ENCODE peak calls at places on chromosome 1, in four cellular contexts. M is H1, K is HepG2, B is GM12878. U is an unnamed sample.

GRCh38 chr1:86848654-86849053 is 65.3 kb downstream of the SELENOF start:
- DNase-seq in M (no peak), K (no peak), B (no peak), U (no peak)

GRCh38 chr1:8147922-8148321 is 121.8 kb upstream of the ERRFI1 start:
- DNase-seq in M (no peak), K (no peak), B (no peak), U (no peak)

GRCh38 chr1:54045487-54045886 is 7.5 kb downstream of the TMEM59 start:
- DNase-seq in M (no peak), K (no peak), B (no peak), U (no peak)

GRCh38 chr1:204469304-204469703 is 25.3 kb downstream of the PIK3C2B start:
- DNase-seq in M (no peak), K (no peak), B (no peak), U (no peak)

GRCh38 chr1:64891440-64891815 is 74.9 kb downstream of the JAK1 start:
- DNase-seq in M (no peak), K (no peak), B (no peak), U (no peak)

GRCh38 chr1:87959236-87959635 is 630.6 kb downstream of the LMO4 start:
- DNase-seq in M (no peak), K (no peak), B (no peak), U (no peak)

GRCh38 chr1:109926662-109927300 is 16.1 kb downstream of the CSF1 start:
- DNase-seq in M (no peak), K (no peak), B (no peak), U (no peak)

GRCh38 chr1:217562229-217562878 is 68.5 kb downstream of the GPATCH2 start:
- DNase-seq in M (no peak), K (peak; percentile 11), B (no peak), U (no peak)

GRCh38 chr1:240555524-240555923 is 56.4 kb downstream of the GREM2 start:
- DNase-seq in M (no peak), K (no peak), B (no peak), U (no peak)

GRCh38 chr1:84090447-84091244 is 53.4 kb upstream of the PRKACB start:
- DNase-seq in M (no peak), K (no peak), B (no peak), U (no peak)

GRCh38 chr1:44316231-44316759 is 38.8 kb downstream of the ERI3 start:
- DNase-seq in M (no peak), K (no peak), B (peak; percentile 25), U (no peak)

GRCh38 chr1:85612704-85613361 is 32.3 kb downstream of the CCN1 start:
- DNase-seq in M (no peak), K (peak; percentile 85), B (no peak), U (no peak)

GRCh38 chr1:44297695-44298400 is 57.2 kb downstream of the ERI3 start:
- DNase-seq in M (no peak), K (peak; percentile 75), B (no peak), U (no peak)

GRCh38 chr1:40662864-40663263 is 2.6 kb downstream of the RIMS3 start:
- DNase-seq in M (no peak), K (no peak), B (no peak), U (no peak)

GRCh38 chr1:156705918-156706646 is 699 bp upstream of the CRABP2 start:
- DNase-seq in M (peak; percentile 86), K (peak; percentile 23), B (no peak), U (peak; percentile 93)

GRCh38 chr1:55696181-55696580 is 481.0 kb upstream of the USP24 start:
- DNase-seq in M (no peak), K (no peak), B (no peak), U (no peak)

GRCh38 chr1:15325375-15326085 is 78.5 kb downstream of the FHAD1 start:
- DNase-seq in M (no peak), K (no peak), B (no peak), U (no peak)

GRCh38 chr1:26358411-26359384 is 4.8 kb upstream of the CRYBG2 start:
- DNase-seq in M (no peak), K (peak; percentile 90), B (no peak), U (no peak)

GRCh38 chr1:23909412-23909811 is 3.8 kb downstream of the CNR2 start:
- DNase-seq in M (no peak), K (no peak), B (peak; percentile 63), U (no peak)

GRCh38 chr1:52552236-52552504 is 722 bp downstream of the TUT4 start:
- DNase-seq in M (no peak), K (peak; percentile 60), B (no peak), U (no peak)

GRCh38 chr1:216193839-216194443 is 229.3 kb downstream of the USH2A start:
- DNase-seq in M (no peak), K (no peak), B (no peak), U (no peak)

GRCh38 chr1:203926025-203926540 is 64.7 kb downstream of the SNRPE start:
- DNase-seq in M (no peak), K (no peak), B (no peak), U (no peak)

GRCh38 chr1:230407351-230407750 is 18.8 kb downstream of the PGBD5 start:
- DNase-seq in M (no peak), K (no peak), B (no peak), U (no peak)

GRCh38 chr1:118113261-118113660 is 71.8 kb downstream of the SPAG17 start:
- DNase-seq in M (no peak), K (no peak), B (no peak), U (no peak)

GRCh38 chr1:110475358-110476027 is 24.5 kb downstream of the PROK1 start:
- DNase-seq in M (no peak), K (no peak), B (no peak), U (no peak)

GRCh38 chr1:247627951-247628350 is 22.6 kb downstream of the OR2G3 start:
- DNase-seq in M (no peak), K (no peak), B (no peak), U (no peak)

GRCh38 chr1:178134061-178134460 is 40.2 kb downstream of the RASAL2 start:
- DNase-seq in M (no peak), K (no peak), B (no peak), U (no peak)

GRCh38 chr1:204493882-204494280 is 724 bp downstream of the PIK3C2B start:
- DNase-seq in M (no peak), K (peak; percentile 85), B (no peak), U (peak; percentile 25)

GRCh38 chr1:160416369-160416768 is 16.0 kb downstream of the VANGL2 start:
- DNase-seq in M (no peak), K (peak; percentile 22), B (no peak), U (no peak)

GRCh38 chr1:30750751-30751291 is 6.8 kb downstream of the LAPTM5 start:
- DNase-seq in M (no peak), K (no peak), B (no peak), U (no peak)

GRCh38 chr1:116708255-116708900 is 40.8 kb upstream of the IGSF3 start:
- DNase-seq in M (no peak), K (no peak), B (no peak), U (no peak)

GRCh38 chr1:116712510-116712909 is 41.7 kb upstream of the CD2 start:
- DNase-seq in M (no peak), K (no peak), B (no peak), U (peak; percentile 22)

GRCh38 chr1:116709666-116710167 is 42.2 kb upstream of the IGSF3 start:
- DNase-seq in M (no peak), K (no peak), B (no peak), U (no peak)

GRCh38 chr1:116711061-116711582 is 43.1 kb upstream of the CD2 start:
- DNase-seq in M (no peak), K (no peak), B (no peak), U (no peak)

GRCh38 chr1:116710326-116711060 is 43.0 kb upstream of the IGSF3 start:
- DNase-seq in M (no peak), K (no peak), B (no peak), U (no peak)
- TF ChIP-seq YY1 in M (no peak), K (no peak), B (no peak), U (no peak)

GRCh38 chr1:71640131-71640530 is 559.3 kb upstream of the ZRANB2 start:
- DNase-seq in M (no peak), K (no peak), B (no peak), U (no peak)
- TF ChIP-seq SUZ12 in M (no peak), K (no peak), B (no peak), U (no peak)

DNA sequence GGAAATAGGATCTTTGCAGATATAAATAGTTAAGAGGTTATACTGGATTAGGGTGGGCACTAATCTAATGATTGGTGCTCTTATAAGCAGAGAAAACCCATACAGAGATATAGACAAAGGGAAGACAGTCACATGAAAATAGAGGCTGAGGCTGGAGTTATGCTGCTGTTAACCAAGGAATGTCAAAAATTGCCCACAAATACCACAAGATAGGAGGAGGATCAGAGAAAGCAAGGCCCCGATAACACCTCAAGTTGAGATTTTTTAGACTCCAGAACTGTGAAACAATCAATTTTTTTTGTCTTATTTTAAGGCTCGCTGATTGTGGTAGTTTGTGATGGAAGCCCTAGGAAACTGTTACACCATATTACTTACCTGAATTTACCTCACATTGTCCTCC is 513.2 kb downstream of the COL11A1 start:
- DNase-seq in M (no peak), K (no peak), B (no peak), U (no peak)
- TF ChIP-seq YY1 in M (no peak), K (no peak), B (no peak), U (no peak)

GRCh38 chr1:154478639-154479038 is 23.4 kb upstream of the TDRD10 start:
- DNase-seq in M (no peak), K (peak; percentile 52), B (no peak), U (no peak)
- TF ChIP-seq SUZ12 in M (no peak), K (no peak), B (no peak), U (no peak)

GRCh38 chr1:47423872-47424271 is 7.8 kb downstream of the FOXE3 start:
- DNase-seq in M (no peak), K (no peak), B (no peak), U (no peak)

GRCh38 chr1:47418681-47419272 is 2.7 kb downstream of the FOXE3 start:
- DNase-seq in M (no peak), K (no peak), B (no peak), U (no peak)

GRCh38 chr1:47420547-47420946 is 4.5 kb downstream of the FOXE3 start:
- DNase-seq in M (no peak), K (no peak), B (no peak), U (no peak)

GRCh38 chr1:47424336-47424982 is 8.4 kb downstream of the FOXE3 start:
- DNase-seq in M (no peak), K (peak; percentile 52), B (no peak), U (peak; percentile 87)
- TF ChIP-seq YY1 in M (peak; percentile 71), K (no peak), B (no peak), U (no peak)

U was measured in NT2/D1.